ENCODE peak calls at places on chromosomes 3 and 15, in eight cellular contexts. S is epithelial cell of proximal tubule; Z is myocyte; A is stimulated activated CD8-positive, alpha-beta memory T cell treated with anti-CD3 and anti-CD28 coated beads, Interleukin-7, amount 100 ng/mL, for 4 hours; J is NCI-H1105 treated with DMSO at 0.1 percent for 48 hours; B is foreskin fibroblast; V is effector CD4-positive, alpha-beta T cell; U is HFFc6. N is an unnamed sample.

GRCh38 chr3:11185564-11186317 is 31.4 kb downstream of the HRH1 start:
- DNase-seq in S (peak; percentile 82), Z (peak; percentile 95), A (no peak), J (no peak), B (peak; percentile 86), V (no peak), U (peak; percentile 94), N (no peak)

GRCh38 chr3:94307588-94307987 is 244.7 kb downstream of the NSUN3 start:
- DNase-seq in S (peak; percentile 15), Z (no peak), A (no peak), J (no peak), B (no peak), V (no peak), U (no peak), N (no peak)

GRCh38 chr15:57321973-57322601 is 54.2 kb upstream of the CGNL1 start:
- DNase-seq in S (no peak), Z (peak; percentile 81), A (no peak), J (peak; percentile 76), B (no peak), V (no peak), U (no peak), N (peak; percentile 97)

GRCh38 chr15:93179704-93180103 is 90.7 kb upstream of the RGMA start:
- DNase-seq in S (no peak), Z (no peak), A (no peak), J (no peak), B (no peak), V (no peak), U (no peak), N (no peak)

GRCh38 chr3:134338201-134338512 is 36.1 kb downstream of the AMOTL2 start:
- DNase-seq in S (no peak), Z (no peak), A (no peak), J (no peak), B (no peak), V (no peak), U (no peak), N (no peak)

GRCh38 chr3:161316006-161316689 is 55.2 kb downstream of the SPTSSB start:
- DNase-seq in S (no peak), Z (no peak), A (no peak), J (no peak), B (peak; percentile 76), V (no peak), U (no peak), N (no peak)

GRCh38 chr3:57952208-57952631 is 56.0 kb upstream of the FLNB start:
- DNase-seq in S (peak; percentile 86), Z (peak; percentile 47), A (no peak), J (no peak), B (peak; percentile 79), V (no peak), U (peak; percentile 75), N (no peak)

GRCh38 chr15:66505818-66506217 is 692 bp downstream of the ZWILCH start:
- DNase-seq in S (no peak), Z (no peak), A (no peak), J (no peak), B (no peak), V (no peak), U (no peak), N (no peak)

GRCh38 chr3:46695962-46696922 is 2.8 kb upstream of the ALS2CL start:
- DNase-seq in S (no peak), Z (peak; percentile 93), A (no peak), J (no peak), B (peak; percentile 33), V (no peak), U (peak; percentile 57), N (no peak)

GRCh38 chr3:186331043-186331442 is 31.0 kb downstream of the DGKG start:
- DNase-seq in S (no peak), Z (no peak), A (no peak), J (no peak), B (no peak), V (no peak), U (no peak), N (no peak)

GRCh38 chr15:66389098-66389858 is 2.6 kb downstream of the MAP2K1 start:
- DNase-seq in S (no peak), Z (peak; percentile 61), A (no peak), J (no peak), B (no peak), V (no peak), U (no peak), N (no peak)

GRCh38 chr15:39153718-39154117 is 427.2 kb upstream of the THBS1 start:
- DNase-seq in S (no peak), Z (no peak), A (no peak), J (peak; percentile 39), B (no peak), V (no peak), U (no peak), N (no peak)

GRCh38 chr15:51024735-51025453 is 69.8 kb downstream of the TNFAIP8L3 start:
- DNase-seq in S (no peak), Z (peak; percentile 95), A (no peak), J (peak; percentile 81), B (peak; percentile 21), V (no peak), U (no peak), N (no peak)

N was measured in NCI-H146.